ENCODE peak calls at places on chromosome 20, in six cellular contexts. One of them, this sample, is unnamed.

GRCh38 chr20:2920473-2920872 is 47.2 kb downstream of the PTPRA start:
- DNase-seq in H1: no peak
- DNase-seq in A549: no peak
- DNase-seq in sigmoid colon: no peak
- DNase-seq in suprapubic skin: no peak
- DNase-seq in ovary: no peak
- DNase-seq in this sample: no peak

GRCh38 chr20:42138711-42139110 is 520.5 kb upstream of the CHD6 start:
- DNase-seq in sigmoid colon: no peak
- DNase-seq in A549: no peak
- DNase-seq in H1: no peak
- DNase-seq in ovary: no peak
- DNase-seq in suprapubic skin: no peak
- DNase-seq in this sample: no peak

GRCh38 chr20:62999580-62999979 is 7.2 kb downstream of the BHLHE23 start:
- DNase-seq in ovary: no peak
- DNase-seq in H1: no peak
- DNase-seq in A549: no peak
- DNase-seq in suprapubic skin: no peak
- DNase-seq in sigmoid colon: no peak
- DNase-seq in this sample: no peak

GRCh38 chr20:14295238-14295637 is 42.2 kb downstream of the FLRT3 start:
- DNase-seq in suprapubic skin: no peak
- DNase-seq in A549: no peak
- DNase-seq in ovary: no peak
- DNase-seq in sigmoid colon: no peak
- DNase-seq in H1: no peak
- DNase-seq in this sample: no peak

GRCh38 chr20:63278661-63279060 is 6.0 kb downstream of the ARFGAP1 start:
- DNase-seq in H1: no peak
- DNase-seq in sigmoid colon: no peak
- DNase-seq in A549: no peak
- DNase-seq in ovary: no peak
- DNase-seq in suprapubic skin: no peak
- DNase-seq in this sample: no peak

GRCh38 chr20:32007787-32008616 is 2.2 kb upstream of the CCM2L start:
- DNase-seq in A549: no peak
- DNase-seq in suprapubic skin: no peak
- DNase-seq in H1: no peak
- DNase-seq in sigmoid colon: no peak
- DNase-seq in ovary: no peak
- DNase-seq in this sample: no peak

GRCh38 chr20:11870411-11870810 is 47.3 kb upstream of the BTBD3 start:
- DNase-seq in suprapubic skin: no peak
- DNase-seq in sigmoid colon: no peak
- DNase-seq in ovary: no peak
- DNase-seq in A549: no peak
- DNase-seq in H1: no peak
- DNase-seq in this sample: no peak

GRCh38 chr20:19077370-19078220 is 134.8 kb upstream of the SLC24A3 start:
- DNase-seq in suprapubic skin: no peak
- DNase-seq in A549: no peak
- DNase-seq in sigmoid colon: no peak
- DNase-seq in H1: no peak
- DNase-seq in ovary: no peak
- DNase-seq in this sample: peak; percentile 90

GRCh38 chr20:33796263-33796906 is 14.8 kb upstream of the CHMP4B start:
- DNase-seq in A549: no peak
- DNase-seq in H1: no peak
- DNase-seq in sigmoid colon: no peak
- DNase-seq in ovary: no peak
- DNase-seq in suprapubic skin: no peak
- DNase-seq in this sample: no peak

GRCh38 chr20:15146948-15147347 is 809.5 kb upstream of the FLRT3 start:
- DNase-seq in suprapubic skin: no peak
- DNase-seq in ovary: no peak
- DNase-seq in A549: no peak
- DNase-seq in H1: no peak
- DNase-seq in sigmoid colon: no peak
- DNase-seq in this sample: no peak

GRCh38 chr20:60038400-60038799 is 80.2 kb downstream of the CDH26 start:
- DNase-seq in suprapubic skin: no peak
- DNase-seq in ovary: no peak
- DNase-seq in H1: no peak
- DNase-seq in sigmoid colon: no peak
- DNase-seq in A549: no peak
- DNase-seq in this sample: peak; percentile 68

DNA sequence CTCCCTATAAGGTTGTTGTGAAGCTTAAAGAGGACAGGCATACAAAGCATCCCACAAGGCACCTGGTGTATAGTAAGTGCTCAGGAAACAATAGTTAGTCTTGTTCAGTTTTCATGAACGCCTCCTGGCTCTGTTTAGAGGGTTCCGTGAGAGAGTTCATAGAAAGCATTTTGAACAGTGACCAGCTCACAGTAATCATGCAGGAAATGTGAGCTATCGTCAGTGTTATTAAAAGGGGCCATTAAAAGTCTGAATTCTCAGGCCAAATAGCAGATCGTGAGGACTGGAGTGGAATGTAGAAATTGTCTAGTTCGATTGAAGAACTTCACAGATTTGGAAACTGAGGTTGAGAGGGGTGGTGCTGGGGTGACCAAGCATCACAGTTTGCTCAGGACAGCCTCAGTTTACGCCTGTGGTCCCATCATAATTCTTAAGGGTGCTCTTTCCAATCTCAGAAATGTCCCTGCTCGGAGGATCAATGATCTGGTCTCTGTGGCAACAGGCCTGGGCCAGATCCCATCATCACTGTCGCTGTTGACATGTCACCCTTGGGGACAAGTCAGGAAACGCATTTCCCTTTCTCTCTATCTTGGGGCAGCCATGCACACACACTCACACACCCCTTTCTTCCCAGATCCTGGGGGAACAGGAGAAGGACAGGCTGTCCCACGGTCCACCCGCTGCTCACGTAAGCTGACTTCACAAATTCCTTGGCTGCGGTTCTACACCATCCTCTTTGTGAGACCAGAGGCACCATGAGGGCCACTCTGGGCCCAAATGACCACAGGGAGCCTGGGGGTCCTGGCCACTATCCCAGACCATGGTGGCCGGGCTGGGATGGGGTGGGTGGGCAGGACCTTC is 7.2 kb downstream of the TGM2 start:
- DNase-seq in H1: no peak
- DNase-seq in ovary: no peak
- DNase-seq in suprapubic skin: no peak
- DNase-seq in A549: no peak
- DNase-seq in sigmoid colon: no peak
- DNase-seq in this sample: no peak
- TF ChIP-seq EP300 in H1: no peak
- TF ChIP-seq EP300 in ovary: no peak
- TF ChIP-seq EP300 in suprapubic skin: no peak
- TF ChIP-seq EP300 in A549: no peak
- TF ChIP-seq EP300 in sigmoid colon: no peak
- TF ChIP-seq EP300 in this sample: peak; percentile 87

DNA sequence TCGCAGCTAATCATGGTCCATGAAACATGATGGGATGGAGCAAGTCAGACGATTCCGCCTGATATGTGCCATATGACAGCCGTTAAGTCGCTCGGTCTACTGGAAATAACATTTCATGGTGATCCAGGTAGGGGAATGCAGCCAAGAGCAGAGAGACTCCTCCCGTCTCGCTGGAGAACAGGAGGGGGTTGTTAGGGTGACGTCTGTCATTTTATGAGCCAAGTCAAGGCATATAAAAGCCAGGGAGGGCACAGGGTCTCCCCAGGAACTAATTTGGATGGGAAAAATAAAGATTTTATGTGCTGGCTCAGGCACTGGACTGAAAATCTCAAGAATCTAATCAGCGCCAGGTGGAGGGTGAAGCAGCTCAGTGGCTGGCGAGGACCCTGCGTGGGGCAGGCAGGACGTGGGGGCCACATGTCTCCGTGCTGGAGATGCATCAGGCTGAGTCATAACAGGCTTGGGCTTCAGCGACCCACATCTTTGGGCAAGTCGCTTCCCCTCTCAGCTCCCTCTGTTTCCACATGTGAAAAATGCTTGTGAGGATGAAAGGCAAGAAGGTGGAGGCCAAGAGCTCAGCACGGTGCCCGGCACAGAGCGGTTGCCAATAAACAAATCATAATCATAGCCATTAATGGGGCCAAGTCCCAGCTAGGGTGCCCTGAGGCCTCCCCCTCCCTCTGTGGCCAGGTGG is 234.6 kb downstream of the ANKRD60 start:
- DNase-seq in sigmoid colon: peak; percentile 50
- DNase-seq in ovary: no peak
- DNase-seq in A549: no peak
- DNase-seq in suprapubic skin: no peak
- DNase-seq in H1: no peak
- DNase-seq in this sample: no peak
- TF ChIP-seq EP300 in sigmoid colon: no peak
- TF ChIP-seq EP300 in ovary: no peak
- TF ChIP-seq EP300 in A549: no peak
- TF ChIP-seq EP300 in suprapubic skin: no peak
- TF ChIP-seq EP300 in H1: no peak
- TF ChIP-seq EP300 in this sample: no peak

GRCh38 chr20:44406572-44407100 is 51.1 kb downstream of the HNF4A start:
- DNase-seq in sigmoid colon: no peak
- DNase-seq in suprapubic skin: no peak
- DNase-seq in A549: no peak
- DNase-seq in ovary: no peak
- DNase-seq in H1: no peak
- DNase-seq in this sample: no peak

GRCh38 chr20:44405246-44405645 is 49.7 kb downstream of the HNF4A start:
- DNase-seq in sigmoid colon: no peak
- DNase-seq in H1: no peak
- DNase-seq in suprapubic skin: no peak
- DNase-seq in ovary: no peak
- DNase-seq in A549: no peak
- DNase-seq in this sample: no peak

GRCh38 chr20:44405785-44406571 is 50.5 kb downstream of the HNF4A start:
- DNase-seq in A549: no peak
- DNase-seq in ovary: no peak
- DNase-seq in H1: no peak
- DNase-seq in sigmoid colon: no peak
- DNase-seq in suprapubic skin: no peak
- DNase-seq in this sample: no peak

GRCh38 chr20:44409132-44409600 is 53.7 kb downstream of the HNF4A start:
- DNase-seq in ovary: no peak
- DNase-seq in suprapubic skin: no peak
- DNase-seq in A549: no peak
- DNase-seq in H1: no peak
- DNase-seq in sigmoid colon: no peak
- DNase-seq in this sample: no peak

GRCh38 chr20:44407402-44408184 is 52.1 kb downstream of the HNF4A start:
- DNase-seq in ovary: no peak
- DNase-seq in suprapubic skin: no peak
- DNase-seq in sigmoid colon: no peak
- DNase-seq in H1: no peak
- DNase-seq in A549: peak; percentile 66
- DNase-seq in this sample: no peak
- TF ChIP-seq EP300 in ovary: no peak
- TF ChIP-seq EP300 in suprapubic skin: no peak
- TF ChIP-seq EP300 in sigmoid colon: no peak
- TF ChIP-seq EP300 in H1: no peak
- TF ChIP-seq EP300 in A549: no peak
- TF ChIP-seq EP300 in this sample: no peak

DNA sequence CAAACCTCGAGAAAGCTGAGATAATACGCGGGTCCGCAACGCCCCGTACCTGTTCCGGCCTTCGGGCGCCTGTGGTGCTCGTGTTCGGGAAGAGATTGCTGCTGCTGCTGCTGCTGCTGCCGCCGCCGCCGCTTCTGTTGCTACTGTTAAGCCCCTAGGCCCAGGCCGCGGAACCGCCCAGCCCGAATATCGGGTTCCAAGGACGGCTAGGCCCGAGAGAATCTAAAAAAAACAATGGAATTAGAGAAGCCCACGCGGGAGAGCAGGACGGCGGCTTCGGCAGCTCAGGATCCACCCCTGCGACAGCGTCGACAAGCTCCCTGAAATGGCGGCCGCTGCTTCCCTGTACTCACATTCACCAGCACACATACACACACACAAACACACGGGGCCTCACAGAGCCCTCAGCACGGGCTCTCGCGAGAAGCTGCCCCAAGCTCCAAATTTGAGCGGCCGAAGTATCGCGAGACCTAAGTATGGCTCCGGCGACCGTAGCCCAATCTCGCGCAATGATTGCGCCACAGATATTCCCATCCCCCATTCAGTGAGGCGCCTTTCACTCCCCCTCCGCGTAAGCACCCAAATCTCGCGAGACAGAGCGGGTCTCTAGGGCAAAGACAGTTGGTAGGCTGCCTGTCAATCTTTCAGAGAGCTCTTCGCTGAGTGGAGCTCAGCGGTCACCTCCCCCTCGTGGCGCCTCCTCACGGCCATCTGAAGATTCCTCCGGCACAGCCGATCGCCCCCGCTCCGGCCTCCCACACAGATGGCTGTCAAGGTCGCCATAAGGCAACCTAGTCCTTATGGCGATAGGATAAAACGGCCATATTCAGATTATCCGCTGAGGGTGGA is at the start of gene RBM39:
- DNase-seq in ovary: peak; percentile 100
- DNase-seq in A549: peak; percentile 95
- DNase-seq in suprapubic skin: peak; percentile 99
- DNase-seq in H1: peak; percentile 100
- DNase-seq in sigmoid colon: peak; percentile 100
- DNase-seq in this sample: peak; percentile 100
- TF ChIP-seq EP300 in ovary: peak; percentile 61
- TF ChIP-seq EP300 in A549: peak; percentile 49
- TF ChIP-seq EP300 in suprapubic skin: no peak
- TF ChIP-seq EP300 in H1: no peak
- TF ChIP-seq EP300 in sigmoid colon: no peak
- TF ChIP-seq EP300 in this sample: no peak

GRCh38 chr20:25407311-25408169 is at the start of gene GINS1:
- DNase-seq in H1: peak; percentile 91
- DNase-seq in A549: peak; percentile 98
- DNase-seq in sigmoid colon: peak; percentile 80
- DNase-seq in suprapubic skin: peak; percentile 83
- DNase-seq in ovary: peak; percentile 71
- DNase-seq in this sample: no peak
- TF ChIP-seq EP300 in H1: no peak
- TF ChIP-seq EP300 in A549: no peak
- TF ChIP-seq EP300 in sigmoid colon: no peak
- TF ChIP-seq EP300 in suprapubic skin: no peak
- TF ChIP-seq EP300 in ovary: no peak
- TF ChIP-seq EP300 in this sample: no peak

GRCh38 chr20:51313275-51313898 is 229.1 kb downstream of the NFATC2 start:
- DNase-seq in suprapubic skin: no peak
- DNase-seq in A549: no peak
- DNase-seq in H1: no peak
- DNase-seq in ovary: no peak
- DNase-seq in sigmoid colon: no peak
- DNase-seq in this sample: no peak
- TF ChIP-seq EP300 in suprapubic skin: no peak
- TF ChIP-seq EP300 in A549: no peak
- TF ChIP-seq EP300 in H1: no peak
- TF ChIP-seq EP300 in ovary: no peak
- TF ChIP-seq EP300 in sigmoid colon: no peak
- TF ChIP-seq EP300 in this sample: no peak

DNA sequence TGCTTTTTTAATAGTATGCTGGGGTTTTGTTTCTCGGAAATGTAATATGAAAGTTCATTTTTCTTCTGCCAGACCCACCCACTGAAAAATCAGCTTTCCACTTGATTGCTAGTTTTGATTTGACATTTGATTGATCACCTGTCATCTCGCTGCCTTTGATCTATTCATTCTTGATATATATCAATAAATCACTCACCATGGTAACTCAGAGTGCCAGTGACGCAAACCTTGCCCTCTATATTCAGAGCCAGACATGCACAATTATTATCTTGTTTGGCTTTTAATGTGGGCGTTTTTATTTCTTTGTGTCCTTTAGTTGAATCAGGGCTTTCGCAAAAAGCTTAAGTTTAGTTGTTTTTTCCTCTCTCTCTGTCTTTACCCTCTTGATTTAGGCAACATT is 2.0 kb downstream of the TSHZ2 start:
- DNase-seq in H1: no peak
- DNase-seq in suprapubic skin: no peak
- DNase-seq in sigmoid colon: no peak
- DNase-seq in A549: no peak
- DNase-seq in ovary: no peak
- DNase-seq in this sample: peak; percentile 75
- TF ChIP-seq EP300 in H1: no peak
- TF ChIP-seq EP300 in suprapubic skin: no peak
- TF ChIP-seq EP300 in sigmoid colon: no peak
- TF ChIP-seq EP300 in A549: no peak
- TF ChIP-seq EP300 in ovary: no peak
- TF ChIP-seq EP300 in this sample: no peak

This sample was measured in esophagus muscularis mucosa.